ENCODE peak calls at places on chromosomes 2 and 18, in eight cellular contexts. K is astrocyte; B is heart left ventricle; C is colonic mucosa; F is fibroblast of lung; Z is breast epithelium; W is adrenal gland; Y is CD4-positive, alpha-beta T cell. P is an unnamed sample.
A peak's percentile ranks its signal among the peaks of the same experiment; 100 is the strongest.

GRCh38 chr2:242063364-242064249 is 194.1 kb downstream of the RTP5 start:
- DNase-seq in K (no peak), C (no peak), Y (no peak), F (no peak), B (no peak), W (no peak), Z (no peak), P (no peak)

GRCh38 chr2:221571108-221571390 is 1.1 kb downstream of the EPHA4 start:
- DNase-seq in W (no peak), Z (no peak), B (no peak), Y (peak; percentile 32), F (peak; percentile 31), K (peak; percentile 36), C (peak; percentile 24), P (no peak)

GRCh38 chr2:11056614-11057013 is 98.7 kb upstream of the SLC66A3 start:
- DNase-seq in B (no peak), K (peak; percentile 97), Y (no peak), C (no peak), F (peak; percentile 92), Z (no peak), W (peak; percentile 21), P (no peak)

GRCh38 chr2:68832161-68832869 is 38.9 kb downstream of the BMP10 start:
- DNase-seq in B (no peak), C (peak; percentile 44), W (peak; percentile 87), K (peak; percentile 74), F (peak; percentile 67), Y (no peak), Z (peak; percentile 48), P (peak; percentile 43)

GRCh38 chr18:61031626-61032025 is 301.6 kb upstream of the CDH20 start:
- DNase-seq in C (no peak), Z (no peak), F (no peak), Y (no peak), W (no peak), K (no peak), B (no peak), P (no peak)

GRCh38 chr2:31266804-31267203 is 32.9 kb downstream of the EHD3 start:
- DNase-seq in Y (no peak), W (no peak), K (no peak), B (no peak), F (no peak), Z (no peak), C (no peak), P (no peak)

GRCh38 chr2:239411549-239412319 is 10.9 kb upstream of the HDAC4 start:
- DNase-seq in Y (no peak), W (no peak), F (no peak), K (no peak), Z (no peak), B (no peak), C (no peak), P (no peak)

GRCh38 chr2:202375006-202375610 is 1.0 kb upstream of the BMPR2 start:
- DNase-seq in F (peak; percentile 63), W (peak; percentile 73), Z (peak; percentile 58), C (peak; percentile 59), B (peak; percentile 80), Y (peak; percentile 15), K (peak; percentile 89), P (peak; percentile 38)

GRCh38 chr2:231707625-231708049 is 688 bp upstream of the PTMA start:
- DNase-seq in F (peak; percentile 54), W (no peak), Y (peak; percentile 51), K (no peak), C (peak; percentile 73), Z (peak; percentile 76), B (no peak), P (no peak)

GRCh38 chr2:147288131-147288530 is 556.7 kb upstream of the ACVR2A start:
- DNase-seq in F (no peak), B (no peak), Y (no peak), Z (no peak), W (no peak), C (no peak), K (no peak), P (no peak)

GRCh38 chr18:67818432-67818831 is 301.9 kb upstream of the DSEL start:
- DNase-seq in Y (no peak), B (no peak), F (no peak), W (no peak), K (no peak), Z (no peak), C (no peak), P (no peak)

GRCh38 chr2:168089200-168089599 is 158.2 kb downstream of the STK39 start:
- DNase-seq in Z (no peak), W (no peak), B (no peak), Y (no peak), F (no peak), C (no peak), K (no peak), P (no peak)

GRCh38 chr2:56121995-56122394 is 61.8 kb upstream of the CCDC85A start:
- DNase-seq in B (no peak), F (no peak), K (no peak), Z (no peak), W (no peak), Y (no peak), C (no peak), P (no peak)

GRCh38 chr2:59885536-59885935 is 667.9 kb downstream of the BCL11A start:
- DNase-seq in Y (peak; percentile 5), C (no peak), Z (peak; percentile 58), B (no peak), F (no peak), K (no peak), W (no peak), P (peak; percentile 66)

GRCh38 chr2:165016772-165017411 is 61.6 kb upstream of the SLC38A11 start:
- DNase-seq in Y (no peak), C (no peak), B (no peak), W (peak; percentile 28), F (peak; percentile 45), Z (peak; percentile 31), K (peak; percentile 49), P (peak; percentile 49)

GRCh38 chr2:224449212-224450147 is 47.6 kb upstream of the FAM124B start:
- DNase-seq in C (no peak), W (no peak), B (no peak), Y (no peak), K (no peak), Z (no peak), F (peak; percentile 35), P (no peak)

GRCh38 chr18:50011813-50012445 is 183.0 kb downstream of the MYO5B start:
- DNase-seq in F (peak; percentile 62), B (no peak), Z (no peak), C (no peak), W (no peak), Y (no peak), K (peak; percentile 87), P (no peak)

GRCh38 chr18:13563390-13563805 is 163.0 kb downstream of the FAM210A start:
- DNase-seq in Z (no peak), F (no peak), C (no peak), Y (no peak), W (no peak), K (no peak), B (no peak), P (no peak)

GRCh38 chr2:45567974-45568789 is 42.9 kb downstream of the SRBD1 start:
- DNase-seq in F (peak; percentile 17), C (no peak), B (no peak), W (no peak), K (peak; percentile 36), Z (no peak), Y (peak; percentile 7), P (no peak)

DNA sequence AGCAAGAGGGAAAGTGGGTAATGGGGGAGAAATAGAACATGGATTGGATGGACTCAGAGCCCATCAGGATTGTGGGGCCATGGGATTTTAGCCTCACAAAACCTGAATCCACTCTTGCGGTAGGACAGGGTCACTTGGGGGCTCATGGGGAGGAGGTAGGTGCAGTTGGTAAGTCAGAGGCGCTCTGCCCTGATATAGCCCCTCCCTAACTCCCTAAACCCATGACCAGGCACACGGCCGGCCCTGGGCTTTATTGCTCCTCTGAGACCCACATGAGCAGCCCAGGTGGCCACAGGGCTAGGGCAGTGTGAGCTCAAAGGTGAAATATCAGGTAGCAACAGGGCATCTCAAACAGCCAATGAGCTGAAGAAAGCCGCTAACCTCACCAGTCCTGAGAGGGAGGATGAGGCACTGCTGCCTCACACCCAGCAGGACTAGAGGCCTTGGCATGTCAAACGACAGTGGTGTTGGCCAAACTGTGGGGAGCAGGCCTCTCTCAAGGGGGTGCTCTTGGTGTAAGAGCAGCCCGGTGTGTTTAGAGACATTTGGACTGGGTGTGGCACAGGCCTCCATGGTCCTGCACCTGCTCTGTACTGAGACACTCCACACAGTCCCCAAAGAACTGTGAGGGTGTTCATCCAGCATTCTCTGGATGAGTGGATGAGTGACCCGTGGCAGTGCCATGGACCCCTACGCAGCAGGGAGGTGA is 90.8 kb upstream of the HS6ST1 start:
- DNase-seq in Y (no peak), K (no peak), B (no peak), C (no peak), F (no peak), Z (no peak), W (no peak), P (no peak)
- H3K27ac ChIP-seq in Y (no peak overlapping the region), K (peak overlapping the region; percentile 49), B (no peak overlapping the region), C (no peak overlapping the region), F (peak overlapping the region; percentile 57), Z (peak overlapping the region; percentile 54), W (no peak overlapping the region), P (no peak overlapping the region)

GRCh38 chr2:70501215-70501614 is 52.4 kb downstream of the TGFA start:
- DNase-seq in Y (no peak), B (no peak), F (no peak), C (no peak), Z (no peak), K (no peak), W (no peak), P (no peak)

GRCh38 chr2:70499253-70499652 is 54.4 kb downstream of the TGFA start:
- DNase-seq in Z (no peak), Y (no peak), B (no peak), F (no peak), C (no peak), K (no peak), W (no peak), P (no peak)

GRCh38 chr2:70496819-70497218 is 56.8 kb downstream of the TGFA start:
- DNase-seq in C (no peak), Z (no peak), W (peak; percentile 37), K (no peak), F (no peak), B (no peak), Y (no peak), P (no peak)

GRCh38 chr2:70498528-70498927 is 55.1 kb downstream of the TGFA start:
- DNase-seq in K (no peak), C (no peak), W (no peak), B (no peak), Y (no peak), Z (no peak), F (no peak), P (no peak)

GRCh38 chr2:70498054-70498453 is 55.6 kb downstream of the TGFA start:
- DNase-seq in Y (no peak), F (no peak), K (no peak), C (no peak), Z (no peak), B (no peak), W (no peak), P (no peak)
- TF ChIP-seq CTCF in Y (no peak), F (no peak), K (no peak), C (no peak), Z (no peak), B (no peak), W (no peak), P (no peak)

GRCh38 chr2:37600735-37601134 is 70.7 kb downstream of the CDC42EP3 start:
- DNase-seq in F (no peak), W (no peak), Z (no peak), C (no peak), B (no peak), K (no peak), Y (no peak), P (no peak)
- H3K27ac ChIP-seq in F (no peak overlapping the region), W (no peak overlapping the region), Z (no peak overlapping the region), C (no peak overlapping the region), B (no peak overlapping the region), K (no peak overlapping the region), Y (peak overlapping the region; percentile 70), P (no peak overlapping the region)

GRCh38 chr2:101332885-101333766 is 24.6 kb upstream of the RNF149 start:
- DNase-seq in Z (no peak), W (no peak), B (no peak), K (no peak), C (no peak), Y (no peak), F (no peak), P (no peak)
- TF ChIP-seq CTCF in Z (no peak), W (no peak), B (no peak), K (no peak), C (no peak), Y (no peak), F (no peak), P (no peak)